ENCODE peak calls at places on chromosome 17, in four cellular contexts. One of them, this sample, is unnamed.
A peak's percentile ranks its signal among the peaks of the same experiment; 100 is the strongest.

GRCh38 chr17:73657473-73658116 is 13.3 kb upstream of the SDK2 start:
- DNase-seq in NCI-H1105: no peak
- DNase-seq in H7: peak; percentile 74
- DNase-seq in NCI-H345: no peak
- DNase-seq in this sample: peak; percentile 54

GRCh38 chr17:48555183-48555615 is 10.3 kb upstream of the HOXB2 start:
- DNase-seq in NCI-H345: peak; percentile 61
- DNase-seq in H7: peak; percentile 72
- DNase-seq in NCI-H1105: peak; percentile 56
- DNase-seq in this sample: no peak

GRCh38 chr17:5608696-5609095 is 24.4 kb upstream of the NLRP1 start:
- DNase-seq in NCI-H1105: no peak
- DNase-seq in H7: no peak
- DNase-seq in NCI-H345: no peak
- DNase-seq in this sample: no peak

GRCh38 chr17:83174859-83175550 is 95.6 kb downstream of the METRNL start:
- DNase-seq in NCI-H345: no peak
- DNase-seq in H7: no peak
- DNase-seq in NCI-H1105: no peak
- DNase-seq in this sample: peak; percentile 35

GRCh38 chr17:7612294-7612640 is 2.4 kb downstream of the FXR2 start:
- DNase-seq in H7: no peak
- DNase-seq in NCI-H1105: no peak
- DNase-seq in NCI-H345: no peak
- DNase-seq in this sample: no peak

GRCh38 chr17:41360291-41360995 is 9.2 kb downstream of the KRT33B start:
- DNase-seq in NCI-H1105: no peak
- DNase-seq in H7: no peak
- DNase-seq in NCI-H345: no peak
- DNase-seq in this sample: no peak

GRCh38 chr17:82285141-82285540 is 11.6 kb upstream of the CSNK1D start:
- DNase-seq in H7: no peak
- DNase-seq in NCI-H1105: no peak
- DNase-seq in NCI-H345: no peak
- DNase-seq in this sample: no peak

GRCh38 chr17:17082878-17083277 is 40.6 kb downstream of the MPRIP start:
- DNase-seq in NCI-H345: no peak
- DNase-seq in NCI-H1105: no peak
- DNase-seq in H7: no peak
- DNase-seq in this sample: no peak

GRCh38 chr17:47742319-47743181 is 9.5 kb downstream of the TBX21 start:
- DNase-seq in NCI-H1105: peak; percentile 10
- DNase-seq in NCI-H345: peak; percentile 9
- DNase-seq in H7: peak; percentile 95
- DNase-seq in this sample: peak; percentile 61

GRCh38 chr17:61627125-61627524 is 36.1 kb upstream of the NACA2 start:
- DNase-seq in H7: no peak
- DNase-seq in NCI-H1105: no peak
- DNase-seq in NCI-H345: no peak
- DNase-seq in this sample: no peak

GRCh38 chr17:61009619-61010018 is 332.0 kb downstream of the BCAS3 start:
- DNase-seq in NCI-H1105: no peak
- DNase-seq in NCI-H345: no peak
- DNase-seq in H7: no peak
- DNase-seq in this sample: no peak

GRCh38 chr17:82863941-82864720 is 24.3 kb upstream of the ZNF750 start:
- DNase-seq in NCI-H1105: no peak
- DNase-seq in NCI-H345: peak; percentile 88
- DNase-seq in H7: no peak
- DNase-seq in this sample: peak; percentile 75

This sample was measured in OCI-LY7.